ENCODE peak calls at places on chromosomes 7 and 10, in six cellular contexts. S, Q, M, V, D and O are unnamed samples.

GRCh38 chr10:75110006-75110632 is 1.3 kb upstream of the SAMD8 start:
- DNase-seq in S (no peak), Q (no peak), M (no peak), V (no peak), D (no peak), O (peak)

GRCh38 chr7:78151229-78151628 is 352.7 kb downstream of the PHTF2 start:
- DNase-seq in S (no peak), Q (no peak), M (no peak), V (peak), D (no peak), O (no peak)

GRCh38 chr10:47371629-47372485 is 12.2 kb downstream of the ZNF488 start:
- DNase-seq in S (no peak), Q (no peak), M (no peak), V (no peak), D (no peak), O (peak)

GRCh38 chr7:139430443-139430842 is 53.0 kb downstream of the KLRG2 start:
- DNase-seq in S (no peak), Q (no peak), M (no peak), V (no peak), D (no peak), O (no peak)

GRCh38 chr7:102146989-102147388 is 139.7 kb upstream of the SH2B2 start:
- DNase-seq in S (no peak), Q (no peak), M (no peak), V (no peak), D (no peak), O (no peak)

GRCh38 chr7:29987083-29987482 is 2.5 kb downstream of the SCRN1 start:
- DNase-seq in S (no peak), Q (peak), M (no peak), V (no peak), D (no peak), O (no peak)

GRCh38 chr7:94529516-94529915 is 19.9 kb downstream of the CASD1 start:
- DNase-seq in S (peak), Q (no peak), M (no peak), V (no peak), D (no peak), O (no peak)

GRCh38 chr10:24255907-24256306 is 47.0 kb downstream of the KIAA1217 start:
- DNase-seq in S (no peak), Q (no peak), M (no peak), V (no peak), D (no peak), O (no peak)

GRCh38 chr10:29304259-29305030 is 15.6 kb downstream of the LYZL1 start:
- DNase-seq in S (peak), Q (peak), M (peak), V (peak), D (no peak), O (no peak)

GRCh38 chr7:146002431-146003078 is 114.0 kb upstream of the CNTNAP2 start:
- DNase-seq in S (peak), Q (no peak), M (no peak), V (no peak), D (no peak), O (no peak)

GRCh38 chr10:85995791-85996190 is 370.8 kb downstream of the GRID1 start:
- DNase-seq in S (peak), Q (peak), M (peak), V (no peak), D (no peak), O (no peak)

GRCh38 chr10:12241810-12242529 is 46.0 kb downstream of the CDC123 start:
- DNase-seq in S (peak), Q (no peak), M (peak), V (no peak), D (no peak), O (peak)

GRCh38 chr7:106604303-106604918 is 56.5 kb downstream of the CCDC71L start:
- DNase-seq in S (no peak), Q (no peak), M (no peak), V (no peak), D (peak), O (no peak)

GRCh38 chr10:15265076-15265475 is 96.6 kb upstream of the NMT2 start:
- DNase-seq in S (no peak), Q (no peak), M (no peak), V (no peak), D (no peak), O (no peak)

GRCh38 chr7:45180084-45180986 is 22.7 kb downstream of the RAMP3 start:
- DNase-seq in S (no peak), Q (no peak), M (no peak), V (no peak), D (no peak), O (no peak)

GRCh38 chr10:79380918-79381775 is 33.9 kb downstream of the PPIF start:
- DNase-seq in S (no peak), Q (no peak), M (no peak), V (no peak), D (no peak), O (peak)